ENCODE peak calls at places on chromosome 20, in four cellular contexts. One of them, this sample, is unnamed.

GRCh38 chr20:44646641-44647274 is 4.7 kb downstream of the ADA start:
- DNase-seq in psoas muscle: no peak
- DNase-seq in GM03348: peak
- DNase-seq in stimulated activated CD4-positive, alpha-beta T cell treated with anti-CD3 and anti-CD28 coated beads, Interleukin-15, amount 100 ng/mL, for 24 hours: peak
- DNase-seq in this sample: peak

GRCh38 chr20:49534314-49534713 is 33.6 kb downstream of the PTGIS start:
- DNase-seq in stimulated activated CD4-positive, alpha-beta T cell treated with anti-CD3 and anti-CD28 coated beads, Interleukin-15, amount 100 ng/mL, for 24 hours: peak
- DNase-seq in GM03348: peak
- DNase-seq in psoas muscle: no peak
- DNase-seq in this sample: peak

GRCh38 chr20:35742741-35743523 is 872 bp upstream of the RBM39 start:
- DNase-seq in stimulated activated CD4-positive, alpha-beta T cell treated with anti-CD3 and anti-CD28 coated beads, Interleukin-15, amount 100 ng/mL, for 24 hours: no peak
- DNase-seq in psoas muscle: no peak
- DNase-seq in GM03348: no peak
- DNase-seq in this sample: no peak

GRCh38 chr20:59082981-59083380 is 40.4 kb upstream of the PRELID3B start:
- DNase-seq in psoas muscle: no peak
- DNase-seq in GM03348: peak
- DNase-seq in stimulated activated CD4-positive, alpha-beta T cell treated with anti-CD3 and anti-CD28 coated beads, Interleukin-15, amount 100 ng/mL, for 24 hours: no peak
- DNase-seq in this sample: peak

GRCh38 chr20:41616228-41616627 is 1.9 kb downstream of the CHD6 start:
- DNase-seq in GM03348: peak
- DNase-seq in psoas muscle: no peak
- DNase-seq in stimulated activated CD4-positive, alpha-beta T cell treated with anti-CD3 and anti-CD28 coated beads, Interleukin-15, amount 100 ng/mL, for 24 hours: no peak
- DNase-seq in this sample: peak

GRCh38 chr20:57251344-57251743 is 15.1 kb downstream of the BMP7 start:
- DNase-seq in GM03348: no peak
- DNase-seq in stimulated activated CD4-positive, alpha-beta T cell treated with anti-CD3 and anti-CD28 coated beads, Interleukin-15, amount 100 ng/mL, for 24 hours: no peak
- DNase-seq in psoas muscle: no peak
- DNase-seq in this sample: no peak

GRCh38 chr20:50728981-50729874 is 2.2 kb upstream of the PARD6B start:
- DNase-seq in psoas muscle: no peak
- DNase-seq in GM03348: no peak
- DNase-seq in stimulated activated CD4-positive, alpha-beta T cell treated with anti-CD3 and anti-CD28 coated beads, Interleukin-15, amount 100 ng/mL, for 24 hours: no peak
- DNase-seq in this sample: no peak

GRCh38 chr20:52749020-52749419 is 223.1 kb upstream of the TSHZ2 start:
- DNase-seq in psoas muscle: no peak
- DNase-seq in stimulated activated CD4-positive, alpha-beta T cell treated with anti-CD3 and anti-CD28 coated beads, Interleukin-15, amount 100 ng/mL, for 24 hours: no peak
- DNase-seq in GM03348: peak
- DNase-seq in this sample: no peak

GRCh38 chr20:1844723-1845523 is 50.3 kb upstream of the SIRPA start:
- DNase-seq in psoas muscle: peak
- DNase-seq in GM03348: no peak
- DNase-seq in stimulated activated CD4-positive, alpha-beta T cell treated with anti-CD3 and anti-CD28 coated beads, Interleukin-15, amount 100 ng/mL, for 24 hours: peak
- DNase-seq in this sample: peak

GRCh38 chr20:37295001-37295400 is 5.5 kb downstream of the MANBAL start:
- DNase-seq in GM03348: peak
- DNase-seq in psoas muscle: no peak
- DNase-seq in stimulated activated CD4-positive, alpha-beta T cell treated with anti-CD3 and anti-CD28 coated beads, Interleukin-15, amount 100 ng/mL, for 24 hours: peak
- DNase-seq in this sample: peak

GRCh38 chr20:52201395-52201794 is 9.8 kb upstream of the ZFP64 start:
- DNase-seq in psoas muscle: no peak
- DNase-seq in stimulated activated CD4-positive, alpha-beta T cell treated with anti-CD3 and anti-CD28 coated beads, Interleukin-15, amount 100 ng/mL, for 24 hours: no peak
- DNase-seq in GM03348: no peak
- DNase-seq in this sample: no peak

This sample was measured in foreskin fibroblast.